ENCODE peak calls at places on chromosome 6, in nine cellular contexts. One of them, this sample, is unnamed.
A peak's percentile ranks its signal among the peaks of the same experiment; 100 is the strongest.

GRCh38 chr6:109008537-109008950 is 86.1 kb downstream of the SESN1 start:
- DNase-seq in cardiac septum: no peak
- DNase-seq in anterior cingulate cortex: no peak
- DNase-seq in coronary artery: no peak
- DNase-seq in bronchial epithelial cell: no peak
- DNase-seq in Calu3: no peak
- DNase-seq in DMS79 treated with DMSO at 0.1 percent for 48 hours: no peak
- DNase-seq in NCI-H510A treated with DMSO at 0.1 percent for 48 hours: no peak
- DNase-seq in HFF-Myc: no peak
- DNase-seq in this sample: no peak

GRCh38 chr6:157954150-157955117 is 27.2 kb upstream of the SYNJ2 start:
- DNase-seq in cardiac septum: no peak
- DNase-seq in Calu3: peak; percentile 64
- DNase-seq in anterior cingulate cortex: no peak
- DNase-seq in bronchial epithelial cell: peak; percentile 60
- DNase-seq in NCI-H510A treated with DMSO at 0.1 percent for 48 hours: peak; percentile 56
- DNase-seq in coronary artery: no peak
- DNase-seq in HFF-Myc: no peak
- DNase-seq in DMS79 treated with DMSO at 0.1 percent for 48 hours: peak; percentile 83
- DNase-seq in this sample: no peak

GRCh38 chr6:65259080-65259479 is 447.9 kb downstream of the EYS start:
- DNase-seq in anterior cingulate cortex: no peak
- DNase-seq in DMS79 treated with DMSO at 0.1 percent for 48 hours: no peak
- DNase-seq in Calu3: no peak
- DNase-seq in cardiac septum: no peak
- DNase-seq in coronary artery: no peak
- DNase-seq in NCI-H510A treated with DMSO at 0.1 percent for 48 hours: no peak
- DNase-seq in HFF-Myc: no peak
- DNase-seq in bronchial epithelial cell: peak; percentile 7
- DNase-seq in this sample: no peak

GRCh38 chr6:25698631-25699030 is 46.6 kb downstream of the SCGN start:
- DNase-seq in coronary artery: no peak
- DNase-seq in cardiac septum: no peak
- DNase-seq in Calu3: no peak
- DNase-seq in HFF-Myc: no peak
- DNase-seq in DMS79 treated with DMSO at 0.1 percent for 48 hours: no peak
- DNase-seq in anterior cingulate cortex: no peak
- DNase-seq in bronchial epithelial cell: no peak
- DNase-seq in NCI-H510A treated with DMSO at 0.1 percent for 48 hours: no peak
- DNase-seq in this sample: no peak

GRCh38 chr6:87196275-87196842 is 41.0 kb downstream of the ZNF292 start:
- DNase-seq in DMS79 treated with DMSO at 0.1 percent for 48 hours: no peak
- DNase-seq in HFF-Myc: no peak
- DNase-seq in Calu3: no peak
- DNase-seq in NCI-H510A treated with DMSO at 0.1 percent for 48 hours: no peak
- DNase-seq in cardiac septum: no peak
- DNase-seq in anterior cingulate cortex: no peak
- DNase-seq in coronary artery: no peak
- DNase-seq in bronchial epithelial cell: peak; percentile 8
- DNase-seq in this sample: no peak

GRCh38 chr6:43150051-43150751 is 20.9 kb upstream of the SRF start:
- DNase-seq in bronchial epithelial cell: no peak
- DNase-seq in Calu3: no peak
- DNase-seq in DMS79 treated with DMSO at 0.1 percent for 48 hours: peak; percentile 51
- DNase-seq in anterior cingulate cortex: no peak
- DNase-seq in HFF-Myc: no peak
- DNase-seq in NCI-H510A treated with DMSO at 0.1 percent for 48 hours: no peak
- DNase-seq in coronary artery: no peak
- DNase-seq in cardiac septum: no peak
- DNase-seq in this sample: no peak

GRCh38 chr6:117167520-117168271 is 97.7 kb upstream of the VGLL2 start:
- DNase-seq in anterior cingulate cortex: no peak
- DNase-seq in bronchial epithelial cell: peak; percentile 96
- DNase-seq in HFF-Myc: no peak
- DNase-seq in cardiac septum: no peak
- DNase-seq in NCI-H510A treated with DMSO at 0.1 percent for 48 hours: no peak
- DNase-seq in coronary artery: no peak
- DNase-seq in DMS79 treated with DMSO at 0.1 percent for 48 hours: no peak
- DNase-seq in Calu3: peak; percentile 81
- DNase-seq in this sample: no peak

GRCh38 chr6:163900570-163900969 is 486.1 kb downstream of the QKI start:
- DNase-seq in coronary artery: no peak
- DNase-seq in DMS79 treated with DMSO at 0.1 percent for 48 hours: no peak
- DNase-seq in NCI-H510A treated with DMSO at 0.1 percent for 48 hours: no peak
- DNase-seq in Calu3: no peak
- DNase-seq in bronchial epithelial cell: no peak
- DNase-seq in cardiac septum: no peak
- DNase-seq in anterior cingulate cortex: no peak
- DNase-seq in HFF-Myc: no peak
- DNase-seq in this sample: no peak

GRCh38 chr6:158669145-158670035 is 19.5 kb downstream of the SYTL3 start:
- DNase-seq in NCI-H510A treated with DMSO at 0.1 percent for 48 hours: no peak
- DNase-seq in cardiac septum: no peak
- DNase-seq in Calu3: no peak
- DNase-seq in HFF-Myc: no peak
- DNase-seq in anterior cingulate cortex: no peak
- DNase-seq in DMS79 treated with DMSO at 0.1 percent for 48 hours: peak; percentile 58
- DNase-seq in coronary artery: no peak
- DNase-seq in bronchial epithelial cell: peak; percentile 78
- DNase-seq in this sample: no peak

GRCh38 chr6:65638047-65638831 is 68.8 kb downstream of the EYS start:
- DNase-seq in Calu3: no peak
- DNase-seq in HFF-Myc: no peak
- DNase-seq in DMS79 treated with DMSO at 0.1 percent for 48 hours: no peak
- DNase-seq in anterior cingulate cortex: no peak
- DNase-seq in bronchial epithelial cell: no peak
- DNase-seq in NCI-H510A treated with DMSO at 0.1 percent for 48 hours: peak; percentile 13
- DNase-seq in cardiac septum: peak; percentile 71
- DNase-seq in coronary artery: no peak
- DNase-seq in this sample: no peak

GRCh38 chr6:167684276-167685104 is 142.2 kb upstream of the AFDN start:
- DNase-seq in cardiac septum: peak; percentile 57
- DNase-seq in HFF-Myc: no peak
- DNase-seq in anterior cingulate cortex: no peak
- DNase-seq in bronchial epithelial cell: no peak
- DNase-seq in NCI-H510A treated with DMSO at 0.1 percent for 48 hours: peak; percentile 50
- DNase-seq in coronary artery: no peak
- DNase-seq in Calu3: peak; percentile 29
- DNase-seq in DMS79 treated with DMSO at 0.1 percent for 48 hours: no peak
- DNase-seq in this sample: no peak

GRCh38 chr6:30206799-30207618 is 6.2 kb downstream of the TRIM26 start:
- DNase-seq in coronary artery: no peak
- DNase-seq in Calu3: peak; percentile 36
- DNase-seq in NCI-H510A treated with DMSO at 0.1 percent for 48 hours: no peak
- DNase-seq in anterior cingulate cortex: no peak
- DNase-seq in bronchial epithelial cell: peak; percentile 47
- DNase-seq in cardiac septum: no peak
- DNase-seq in HFF-Myc: peak; percentile 52
- DNase-seq in DMS79 treated with DMSO at 0.1 percent for 48 hours: no peak
- DNase-seq in this sample: no peak

GRCh38 chr6:122494665-122495272 is 23.2 kb upstream of the SERINC1 start:
- DNase-seq in Calu3: peak; percentile 73
- DNase-seq in cardiac septum: peak; percentile 63
- DNase-seq in DMS79 treated with DMSO at 0.1 percent for 48 hours: peak; percentile 93
- DNase-seq in HFF-Myc: no peak
- DNase-seq in bronchial epithelial cell: peak; percentile 16
- DNase-seq in coronary artery: no peak
- DNase-seq in NCI-H510A treated with DMSO at 0.1 percent for 48 hours: peak; percentile 69
- DNase-seq in anterior cingulate cortex: no peak
- DNase-seq in this sample: no peak

GRCh38 chr6:134345780-134346179 is 27.9 kb upstream of the SGK1 start:
- DNase-seq in DMS79 treated with DMSO at 0.1 percent for 48 hours: no peak
- DNase-seq in NCI-H510A treated with DMSO at 0.1 percent for 48 hours: no peak
- DNase-seq in bronchial epithelial cell: no peak
- DNase-seq in anterior cingulate cortex: peak; percentile 3
- DNase-seq in coronary artery: peak; percentile 74
- DNase-seq in Calu3: no peak
- DNase-seq in HFF-Myc: no peak
- DNase-seq in cardiac septum: peak; percentile 78
- DNase-seq in this sample: no peak